ENCODE peak calls at places on chromosomes 4 and X, in eight cellular contexts. G is IMR-90, E is astrocyte of the spinal cord, M is ascending aorta, D is astrocyte of the cerebellum, P is endodermal cell, K is progenitor cell of endocrine pancreas, W is heart left ventricle. T is an unnamed sample.

GRCh38 chrX:155056877-155057792 is 13.8 kb downstream of the CMC4 start:
- DNase-seq in K (peak), M (no peak), E (peak), G (peak), P (peak), D (peak), W (peak), T (peak)

GRCh38 chr4:128176643-128177042 is 111.0 kb downstream of the PGRMC2 start:
- DNase-seq in G (no peak), P (no peak), W (no peak), M (no peak), E (no peak), K (no peak), D (no peak), T (no peak)

GRCh38 chr4:113539408-113539807 is 222.1 kb downstream of the CAMK2D start:
- DNase-seq in W (no peak), K (no peak), D (peak), M (no peak), P (no peak), G (peak), E (peak), T (no peak)

GRCh38 chrX:153854702-153855101 is 24.4 kb upstream of the PDZD4 start:
- DNase-seq in E (no peak), M (no peak), W (no peak), K (no peak), G (no peak), D (no peak), P (peak), T (no peak)

GRCh38 chrX:41265615-41266014 is 68.3 kb upstream of the DDX3X start:
- DNase-seq in M (no peak), K (no peak), E (peak), W (no peak), D (peak), P (no peak), G (peak), T (no peak)

GRCh38 chr4:26896636-26897035 is 36.0 kb downstream of the STIM2 start:
- DNase-seq in P (no peak), K (no peak), D (no peak), G (peak), M (no peak), E (peak), W (no peak), T (no peak)

GRCh38 chr4:3257691-3258482 is 8.9 kb downstream of the MSANTD1 start:
- DNase-seq in M (no peak), W (no peak), K (no peak), G (peak), P (no peak), E (peak), D (no peak), T (no peak)

GRCh38 chrX:27555514-27555913 is 34.6 kb upstream of the DCAF8L2 start:
- DNase-seq in E (peak), G (peak), W (no peak), K (no peak), D (no peak), P (no peak), M (no peak), T (no peak)

GRCh38 chr4:1080961-1081688 is 32.2 kb downstream of the RNF212 start:
- DNase-seq in W (no peak), P (no peak), D (no peak), E (peak), M (no peak), K (no peak), G (peak), T (no peak)

GRCh38 chr4:84778041-84778440 is 188.4 kb downstream of the WDFY3 start:
- DNase-seq in G (peak), P (no peak), K (no peak), M (no peak), W (no peak), D (no peak), E (no peak), T (no peak)

GRCh38 chrX:114952696-114953095 is 64.7 kb downstream of the IL13RA2 start:
- DNase-seq in G (no peak), E (no peak), W (no peak), K (no peak), D (no peak), M (no peak), P (peak), T (no peak)

GRCh38 chr4:41320786-41321185 is 64.1 kb downstream of the UCHL1 start:
- DNase-seq in P (no peak), W (no peak), M (no peak), K (no peak), D (no peak), E (no peak), G (no peak), T (no peak)

GRCh38 chr4:81472249-81473085 is 760 bp upstream of the RASGEF1B start:
- DNase-seq in E (peak), K (no peak), W (no peak), P (peak), G (no peak), M (no peak), D (no peak), T (no peak)

GRCh38 chrX:130051176-130051845 is 59.0 kb downstream of the ELF4 start:
- DNase-seq in P (no peak), D (no peak), W (no peak), M (no peak), E (no peak), G (no peak), K (no peak), T (no peak)

GRCh38 chrX:105872921-105873320 is 50.6 kb downstream of the NRK start:
- DNase-seq in D (peak), G (no peak), E (peak), W (peak), M (no peak), P (no peak), K (no peak), T (no peak)

GRCh38 chrX:104255465-104255864 is 732 bp upstream of the ESX1 start:
- DNase-seq in M (no peak), E (no peak), W (no peak), P (no peak), D (no peak), K (no peak), G (no peak), T (no peak)

GRCh38 chrX:115702982-115703381 is 142.0 kb downstream of the PLS3 start:
- DNase-seq in E (no peak), D (no peak), K (no peak), G (no peak), P (peak), M (no peak), W (no peak), T (no peak)

GRCh38 chrX:35076061-35076460 is 133.5 kb downstream of the FAM47B start:
- DNase-seq in G (no peak), K (no peak), W (no peak), D (no peak), M (no peak), E (no peak), P (peak), T (no peak)

GRCh38 chrX:12946838-12947544 is 27.9 kb upstream of the TMSB4X start:
- DNase-seq in M (no peak), G (peak), W (peak), K (peak), P (peak), D (peak), E (peak), T (peak)

GRCh38 chr4:165464813-165465381 is 86.1 kb downstream of the CPE start:
- DNase-seq in E (peak), M (no peak), D (peak), G (peak), K (no peak), P (no peak), W (no peak), T (no peak)

GRCh38 chr4:150049682-150050081 is 28.6 kb upstream of the DCLK2 start:
- DNase-seq in D (no peak), G (no peak), E (no peak), K (no peak), M (no peak), W (no peak), P (no peak), T (no peak)

GRCh38 chr4:118338981-118339765 is 13.6 kb downstream of the PRSS12 start:
- DNase-seq in P (no peak), E (peak), M (no peak), G (peak), D (peak), W (no peak), K (no peak), T (no peak)

GRCh38 chrX:137651647-137652046 is 85.7 kb downstream of the ZIC3 start:
- DNase-seq in W (no peak), P (no peak), K (no peak), D (no peak), G (no peak), M (no peak), E (no peak), T (no peak)

GRCh38 chr4:122633211-122633610 is 12.3 kb upstream of the IL21 start:
- DNase-seq in D (no peak), P (no peak), M (no peak), G (no peak), W (no peak), E (no peak), K (no peak), T (no peak)

GRCh38 chrX:35726176-35726575 is 72.0 kb upstream of the MAGEB16 start:
- DNase-seq in G (peak), E (peak), K (no peak), W (no peak), D (peak), P (no peak), M (no peak), T (no peak)

GRCh38 chr4:20925176-20925575 is 224.9 kb downstream of the PACRGL start:
- DNase-seq in E (no peak), G (no peak), P (no peak), D (no peak), M (no peak), K (no peak), W (no peak), T (no peak)

GRCh38 chrX:30561191-30561590 is 16.4 kb downstream of the TASL start:
- DNase-seq in D (no peak), M (no peak), K (no peak), W (peak), G (no peak), P (no peak), E (no peak), T (no peak)

GRCh38 chr4:141771889-141772830 is 135.8 kb downstream of the IL15 start:
- DNase-seq in K (no peak), P (no peak), D (no peak), M (no peak), W (no peak), G (no peak), E (no peak), T (no peak)

GRCh38 chr4:107760281-107760947 is 40.4 kb upstream of the PAPSS1 start:
- DNase-seq in P (peak), D (no peak), E (no peak), G (peak), K (no peak), M (no peak), W (no peak), T (no peak)
- TF ChIP-seq CTCF in P (peak), D (no peak), E (no peak), G (peak), K (peak), M (peak), W (no peak), T (peak)

DNA sequence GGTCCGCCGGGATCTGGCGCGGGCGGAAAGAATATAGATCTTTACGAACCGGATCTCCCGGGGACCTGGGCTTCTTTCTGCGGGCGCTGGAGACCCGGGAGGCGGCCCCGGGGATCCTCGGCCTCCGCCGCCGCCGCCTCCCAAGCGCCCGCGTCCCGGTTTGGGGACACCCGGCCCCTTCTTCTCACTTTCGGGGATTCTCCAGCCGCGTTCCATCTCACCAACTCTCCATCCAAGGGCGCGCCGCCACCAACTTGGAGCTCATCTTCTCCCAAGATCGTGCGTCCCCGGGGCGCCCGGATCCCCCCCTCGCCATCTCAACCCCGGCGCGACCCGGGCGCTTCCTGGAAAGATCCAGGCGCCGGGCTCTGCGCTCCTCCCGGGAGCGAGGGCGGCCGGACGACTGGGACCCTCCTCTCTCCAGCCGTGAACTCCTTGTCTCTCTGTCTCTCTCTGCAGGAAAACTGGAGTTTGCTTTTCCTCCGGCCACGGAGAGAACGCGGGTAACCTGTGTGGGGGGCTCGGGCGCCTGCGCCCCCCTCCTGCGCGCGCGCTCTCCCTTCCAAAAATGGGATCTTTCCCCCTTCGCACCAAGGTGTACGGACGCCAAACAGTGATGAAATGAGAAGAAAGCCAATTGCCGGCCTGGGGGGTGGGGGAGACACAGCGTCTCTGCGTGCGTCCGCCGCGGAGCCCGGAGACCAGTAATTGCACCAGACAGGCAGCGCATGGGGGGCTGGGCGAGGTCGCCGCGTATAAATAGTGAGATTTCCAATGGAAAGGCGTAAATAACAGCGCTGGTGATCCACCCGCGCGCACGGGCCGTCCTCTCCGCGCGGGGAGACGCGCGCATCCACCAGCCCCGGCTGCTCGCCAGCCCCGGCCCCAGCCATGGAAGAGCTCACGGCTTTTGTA is at the start of gene SHOX:
- DNase-seq in D (no peak), P (peak), W (no peak), K (no peak), G (no peak), E (no peak), M (no peak), T (no peak)
- TF ChIP-seq CTCF in D (no peak), P (no peak), W (no peak), K (no peak), G (no peak), E (no peak), M (no peak), T (no peak)

DNA sequence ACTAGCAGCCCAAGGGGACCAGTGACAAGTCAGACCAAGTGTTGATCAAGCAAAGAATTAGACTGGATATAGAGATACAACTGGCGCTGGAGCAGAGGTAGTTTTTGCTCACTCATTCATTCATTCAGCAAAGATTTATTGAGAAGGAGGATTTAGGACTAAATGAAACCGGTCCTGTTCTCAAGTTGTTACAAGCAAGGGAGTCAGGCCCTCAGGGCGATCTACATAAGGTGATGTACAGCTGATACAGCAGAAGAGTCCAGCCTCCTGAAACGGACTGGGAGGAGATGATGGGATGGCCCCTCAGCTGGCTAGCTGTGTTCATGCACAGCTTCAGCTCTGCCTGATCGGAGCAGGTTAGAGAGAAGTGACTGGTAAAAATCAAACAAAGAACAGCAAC is 242.4 kb downstream of the FBXW7 start:
- DNase-seq in G (no peak), E (no peak), K (no peak), P (no peak), M (no peak), W (no peak), D (no peak), T (no peak)
- TF ChIP-seq CTCF in G (no peak), E (no peak), K (no peak), P (no peak), M (no peak), W (no peak), D (no peak), T (no peak)

GRCh38 chr4:95156452-95156765 is 392.4 kb downstream of the UNC5C start:
- DNase-seq in D (no peak), G (no peak), W (no peak), E (no peak), P (no peak), K (no peak), M (no peak), T (no peak)
- TF ChIP-seq CTCF in D (no peak), G (no peak), W (no peak), E (no peak), P (no peak), K (no peak), M (peak), T (peak)

GRCh38 chrX:74423289-74423985 is 2.1 kb downstream of the SLC16A2 start:
- DNase-seq in M (no peak), E (no peak), D (no peak), W (no peak), P (no peak), G (no peak), K (no peak), T (no peak)

GRCh38 chrX:74420194-74421035 is 878 bp upstream of the SLC16A2 start:
- DNase-seq in K (peak), W (peak), M (peak), E (peak), G (peak), D (peak), P (peak), T (peak)

GRCh38 chrX:74421181-74422028 is at the start of gene SLC16A2:
- DNase-seq in G (peak), K (peak), P (peak), W (peak), M (no peak), D (peak), E (peak), T (peak)

GRCh38 chrX:74422029-74422352 is 698 bp downstream of the SLC16A2 start:
- DNase-seq in E (no peak), D (no peak), G (no peak), K (no peak), M (no peak), P (no peak), W (no peak), T (no peak)

DNA sequence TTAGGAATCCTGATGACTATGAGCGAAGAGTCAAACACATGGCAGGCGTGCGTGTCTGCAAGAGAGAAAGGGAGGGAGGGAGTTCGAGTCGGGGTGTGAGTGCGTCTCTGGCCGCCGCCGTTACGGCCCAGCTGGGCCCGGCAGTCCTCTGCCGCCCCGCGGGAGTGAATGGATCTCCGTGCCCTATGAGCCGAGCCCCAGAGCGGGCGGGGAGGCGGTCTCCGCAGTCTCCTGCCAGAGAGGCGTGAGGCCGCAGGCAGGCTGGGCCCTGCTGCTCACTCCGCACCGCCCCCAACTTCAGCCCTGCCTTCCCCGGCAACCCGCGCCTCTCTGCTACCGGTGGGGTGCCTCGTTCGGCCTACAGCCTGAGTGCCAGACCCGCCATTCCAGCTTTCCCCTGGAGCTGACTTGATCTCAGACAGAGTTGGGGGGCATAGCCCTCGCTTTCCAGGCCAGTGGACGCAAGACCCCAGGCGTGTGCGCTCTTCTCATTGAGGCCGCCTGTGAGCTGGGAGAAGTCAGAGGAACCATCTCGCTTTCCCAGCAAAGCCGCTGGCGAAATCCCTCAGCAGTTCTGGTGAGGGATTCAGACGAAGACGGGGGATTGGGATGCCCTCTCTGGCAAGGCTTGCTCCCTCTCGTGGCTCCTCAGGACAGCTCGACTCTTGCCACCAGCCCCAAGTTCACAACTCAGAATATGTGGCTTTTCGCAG is 1.4 kb downstream of the SLC16A2 start:
- DNase-seq in E (peak), W (peak), D (peak), K (peak), P (peak), M (no peak), G (peak), T (peak)
- TF ChIP-seq CTCF in E (peak), W (no peak), D (peak), K (peak), P (peak), M (no peak), G (peak), T (peak)

GRCh38 chr4:137892134-137892533 is 350.0 kb downstream of the SLC7A11 start:
- DNase-seq in M (no peak), P (no peak), D (peak), W (no peak), E (no peak), K (no peak), G (peak), T (no peak)
- TF ChIP-seq CTCF in M (no peak), P (no peak), D (no peak), W (no peak), E (no peak), K (no peak), G (no peak), T (no peak)